ENCODE peak calls at places on chromosome 13, in nine cellular contexts. One of them, this sample, is unnamed.

GRCh38 chr13:114055766-114056165 is 76.7 kb downstream of the RASA3 start:
- DNase-seq in IMR-90: no peak
- DNase-seq in cardiac muscle cell: no peak
- DNase-seq in GM23338: no peak
- DNase-seq in cardiac fibroblast: no peak
- DNase-seq in HL-60: no peak
- DNase-seq in thoracic aorta: no peak
- DNase-seq in mucosa of descending colon: no peak
- DNase-seq in tibial nerve: no peak
- DNase-seq in this sample: no peak

GRCh38 chr13:113122571-113123225 is at the start of gene F10:
- DNase-seq in IMR-90: peak
- DNase-seq in cardiac muscle cell: peak
- DNase-seq in GM23338: peak
- DNase-seq in cardiac fibroblast: peak
- DNase-seq in HL-60: no peak
- DNase-seq in thoracic aorta: no peak
- DNase-seq in mucosa of descending colon: peak
- DNase-seq in tibial nerve: peak
- DNase-seq in this sample: no peak

GRCh38 chr13:38656699-38657098 is 30.2 kb upstream of the FREM2 start:
- DNase-seq in IMR-90: no peak
- DNase-seq in cardiac muscle cell: no peak
- DNase-seq in GM23338: no peak
- DNase-seq in cardiac fibroblast: no peak
- DNase-seq in HL-60: no peak
- DNase-seq in thoracic aorta: no peak
- DNase-seq in mucosa of descending colon: no peak
- DNase-seq in tibial nerve: no peak
- DNase-seq in this sample: no peak

GRCh38 chr13:42970824-42971669 is 21.0 kb downstream of the EPSTI1 start:
- DNase-seq in IMR-90: peak
- DNase-seq in cardiac muscle cell: peak
- DNase-seq in GM23338: peak
- DNase-seq in cardiac fibroblast: peak
- DNase-seq in HL-60: peak
- DNase-seq in thoracic aorta: no peak
- DNase-seq in mucosa of descending colon: no peak
- DNase-seq in tibial nerve: no peak
- DNase-seq in this sample: no peak

GRCh38 chr13:99218969-99219368 is 18.3 kb downstream of the UBAC2 start:
- DNase-seq in IMR-90: no peak
- DNase-seq in cardiac muscle cell: no peak
- DNase-seq in GM23338: no peak
- DNase-seq in cardiac fibroblast: no peak
- DNase-seq in HL-60: no peak
- DNase-seq in thoracic aorta: no peak
- DNase-seq in mucosa of descending colon: no peak
- DNase-seq in tibial nerve: no peak
- DNase-seq in this sample: no peak

GRCh38 chr13:44045179-44045562 is 165.5 kb downstream of the LACC1 start:
- DNase-seq in IMR-90: no peak
- DNase-seq in cardiac muscle cell: no peak
- DNase-seq in GM23338: no peak
- DNase-seq in cardiac fibroblast: no peak
- DNase-seq in HL-60: no peak
- DNase-seq in thoracic aorta: no peak
- DNase-seq in mucosa of descending colon: no peak
- DNase-seq in tibial nerve: no peak
- DNase-seq in this sample: no peak

GRCh38 chr13:73657821-73658540 is 476.2 kb downstream of the KLF12 start:
- DNase-seq in IMR-90: no peak
- DNase-seq in cardiac muscle cell: no peak
- DNase-seq in GM23338: no peak
- DNase-seq in cardiac fibroblast: peak
- DNase-seq in HL-60: no peak
- DNase-seq in thoracic aorta: peak
- DNase-seq in mucosa of descending colon: no peak
- DNase-seq in tibial nerve: no peak
- DNase-seq in this sample: no peak

GRCh38 chr13:92535222-92536006 is 691.2 kb upstream of the GPC6 start:
- DNase-seq in IMR-90: no peak
- DNase-seq in cardiac muscle cell: no peak
- DNase-seq in GM23338: no peak
- DNase-seq in cardiac fibroblast: no peak
- DNase-seq in HL-60: no peak
- DNase-seq in thoracic aorta: no peak
- DNase-seq in mucosa of descending colon: no peak
- DNase-seq in tibial nerve: no peak
- DNase-seq in this sample: no peak

GRCh38 chr13:110618167-110618566 is 2.8 kb downstream of the NAXD start:
- DNase-seq in IMR-90: no peak
- DNase-seq in cardiac muscle cell: no peak
- DNase-seq in GM23338: no peak
- DNase-seq in cardiac fibroblast: no peak
- DNase-seq in HL-60: no peak
- DNase-seq in thoracic aorta: no peak
- DNase-seq in mucosa of descending colon: no peak
- DNase-seq in tibial nerve: no peak
- DNase-seq in this sample: no peak

GRCh38 chr13:110616103-110617101 is 1.1 kb downstream of the NAXD start:
- DNase-seq in IMR-90: peak
- DNase-seq in cardiac muscle cell: no peak
- DNase-seq in GM23338: peak
- DNase-seq in cardiac fibroblast: peak
- DNase-seq in HL-60: no peak
- DNase-seq in thoracic aorta: peak
- DNase-seq in mucosa of descending colon: peak
- DNase-seq in tibial nerve: no peak
- DNase-seq in this sample: peak

GRCh38 chr13:110615005-110615321 is 382 bp upstream of the NAXD start:
- DNase-seq in IMR-90: no peak
- DNase-seq in cardiac muscle cell: no peak
- DNase-seq in GM23338: no peak
- DNase-seq in cardiac fibroblast: no peak
- DNase-seq in HL-60: no peak
- DNase-seq in thoracic aorta: no peak
- DNase-seq in mucosa of descending colon: no peak
- DNase-seq in tibial nerve: no peak
- DNase-seq in this sample: peak

GRCh38 chr13:110617326-110618072 is 2.2 kb downstream of the NAXD start:
- DNase-seq in IMR-90: peak
- DNase-seq in cardiac muscle cell: no peak
- DNase-seq in GM23338: peak
- DNase-seq in cardiac fibroblast: peak
- DNase-seq in HL-60: no peak
- DNase-seq in thoracic aorta: no peak
- DNase-seq in mucosa of descending colon: no peak
- DNase-seq in tibial nerve: no peak
- DNase-seq in this sample: no peak

DNA sequence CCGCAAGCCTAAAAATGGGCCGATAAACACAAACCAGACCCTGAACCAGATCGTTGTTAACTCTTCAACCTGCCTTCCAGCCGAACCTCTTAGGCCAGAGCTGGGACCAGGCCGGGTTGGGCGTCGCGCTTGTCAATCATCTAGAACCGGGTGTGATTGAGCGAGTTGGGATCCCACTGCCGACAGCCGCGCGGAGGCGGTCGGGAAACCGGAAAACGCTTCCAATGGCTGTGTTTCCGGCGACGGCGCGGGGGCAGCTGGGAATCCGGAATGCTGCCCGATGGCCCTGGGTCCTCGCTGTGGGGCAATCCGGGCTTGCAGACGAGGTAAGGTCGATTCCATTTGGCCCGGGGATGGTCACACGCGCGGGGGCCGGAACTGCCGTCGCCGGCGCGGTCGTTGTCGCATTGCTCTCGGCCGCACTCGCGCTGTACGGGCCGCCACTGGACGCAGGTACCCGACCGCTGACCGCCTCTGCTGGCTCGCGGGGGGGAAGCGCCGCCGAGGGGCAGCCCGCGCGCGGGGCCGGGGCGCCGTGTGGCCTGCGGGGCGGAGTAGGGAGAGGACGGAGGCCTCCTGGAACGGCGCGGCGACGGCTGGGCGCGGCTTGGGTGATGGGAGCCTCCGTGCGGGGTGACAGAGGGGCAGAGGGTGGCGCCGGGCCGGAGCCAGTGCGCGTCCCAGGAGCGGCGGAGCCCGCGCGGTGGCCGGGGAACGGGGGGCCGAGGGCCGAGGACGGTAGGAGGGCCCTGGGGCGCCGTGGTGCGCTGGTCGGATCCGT is at the start of gene NAXD:
- DNase-seq in IMR-90: peak
- DNase-seq in cardiac muscle cell: peak
- DNase-seq in GM23338: peak
- DNase-seq in cardiac fibroblast: peak
- DNase-seq in HL-60: peak
- DNase-seq in thoracic aorta: peak
- DNase-seq in mucosa of descending colon: peak
- DNase-seq in tibial nerve: peak
- DNase-seq in this sample: peak
- TF ChIP-seq CTCF in IMR-90: no peak
- TF ChIP-seq CTCF in cardiac muscle cell: no peak
- TF ChIP-seq CTCF in GM23338: no peak
- TF ChIP-seq CTCF in cardiac fibroblast: no peak
- TF ChIP-seq CTCF in HL-60: no peak
- TF ChIP-seq CTCF in thoracic aorta: no peak
- TF ChIP-seq CTCF in mucosa of descending colon: no peak
- TF ChIP-seq CTCF in tibial nerve: no peak
- TF ChIP-seq CTCF in this sample: no peak

GRCh38 chr13:110560606-110561334 is 752 bp downstream of the RAB20 start:
- DNase-seq in IMR-90: no peak
- DNase-seq in cardiac muscle cell: peak
- DNase-seq in GM23338: peak
- DNase-seq in cardiac fibroblast: peak
- DNase-seq in HL-60: no peak
- DNase-seq in thoracic aorta: no peak
- DNase-seq in mucosa of descending colon: peak
- DNase-seq in tibial nerve: no peak
- DNase-seq in this sample: no peak

GRCh38 chr13:110557610-110558305 is 3.8 kb downstream of the RAB20 start:
- DNase-seq in IMR-90: no peak
- DNase-seq in cardiac muscle cell: no peak
- DNase-seq in GM23338: no peak
- DNase-seq in cardiac fibroblast: no peak
- DNase-seq in HL-60: no peak
- DNase-seq in thoracic aorta: no peak
- DNase-seq in mucosa of descending colon: no peak
- DNase-seq in tibial nerve: no peak
- DNase-seq in this sample: no peak

GRCh38 chr13:110561335-110562033 is at the start of gene RAB20:
- DNase-seq in IMR-90: peak
- DNase-seq in cardiac muscle cell: peak
- DNase-seq in GM23338: peak
- DNase-seq in cardiac fibroblast: peak
- DNase-seq in HL-60: peak
- DNase-seq in thoracic aorta: peak
- DNase-seq in mucosa of descending colon: peak
- DNase-seq in tibial nerve: peak
- DNase-seq in this sample: peak

GRCh38 chr13:110559986-110560385 is 1.5 kb downstream of the RAB20 start:
- DNase-seq in IMR-90: no peak
- DNase-seq in cardiac muscle cell: no peak
- DNase-seq in GM23338: no peak
- DNase-seq in cardiac fibroblast: no peak
- DNase-seq in HL-60: no peak
- DNase-seq in thoracic aorta: no peak
- DNase-seq in mucosa of descending colon: no peak
- DNase-seq in tibial nerve: no peak
- DNase-seq in this sample: no peak

GRCh38 chr13:110559429-110559943 is 2.0 kb downstream of the RAB20 start:
- DNase-seq in IMR-90: peak
- DNase-seq in cardiac muscle cell: peak
- DNase-seq in GM23338: no peak
- DNase-seq in cardiac fibroblast: peak
- DNase-seq in HL-60: no peak
- DNase-seq in thoracic aorta: no peak
- DNase-seq in mucosa of descending colon: peak
- DNase-seq in tibial nerve: no peak
- DNase-seq in this sample: no peak
- H3K4me3 ChIP-seq in IMR-90: peak
- H3K4me3 ChIP-seq in cardiac muscle cell: no peak
- H3K4me3 ChIP-seq in GM23338: peak
- H3K4me3 ChIP-seq in cardiac fibroblast: peak
- H3K4me3 ChIP-seq in HL-60: no peak
- H3K4me3 ChIP-seq in thoracic aorta: peak
- H3K4me3 ChIP-seq in mucosa of descending colon: no peak
- H3K4me3 ChIP-seq in tibial nerve: peak
- H3K4me3 ChIP-seq in this sample: no peak

GRCh38 chr13:33262069-33262487 is 23.5 kb downstream of the STARD13 start:
- DNase-seq in IMR-90: peak
- DNase-seq in cardiac muscle cell: no peak
- DNase-seq in GM23338: no peak
- DNase-seq in cardiac fibroblast: peak
- DNase-seq in HL-60: no peak
- DNase-seq in thoracic aorta: no peak
- DNase-seq in mucosa of descending colon: peak
- DNase-seq in tibial nerve: no peak
- DNase-seq in this sample: no peak

GRCh38 chr13:33259296-33259695 is 26.3 kb downstream of the STARD13 start:
- DNase-seq in IMR-90: no peak
- DNase-seq in cardiac muscle cell: no peak
- DNase-seq in GM23338: peak
- DNase-seq in cardiac fibroblast: no peak
- DNase-seq in HL-60: no peak
- DNase-seq in thoracic aorta: no peak
- DNase-seq in mucosa of descending colon: no peak
- DNase-seq in tibial nerve: no peak
- DNase-seq in this sample: no peak

GRCh38 chr13:33258437-33259193 is 26.9 kb downstream of the STARD13 start:
- DNase-seq in IMR-90: peak
- DNase-seq in cardiac muscle cell: no peak
- DNase-seq in GM23338: no peak
- DNase-seq in cardiac fibroblast: peak
- DNase-seq in HL-60: no peak
- DNase-seq in thoracic aorta: no peak
- DNase-seq in mucosa of descending colon: no peak
- DNase-seq in tibial nerve: no peak
- DNase-seq in this sample: no peak

GRCh38 chr13:33261426-33262068 is 24.0 kb downstream of the STARD13 start:
- DNase-seq in IMR-90: peak
- DNase-seq in cardiac muscle cell: no peak
- DNase-seq in GM23338: no peak
- DNase-seq in cardiac fibroblast: no peak
- DNase-seq in HL-60: no peak
- DNase-seq in thoracic aorta: no peak
- DNase-seq in mucosa of descending colon: no peak
- DNase-seq in tibial nerve: no peak
- DNase-seq in this sample: no peak

DNA sequence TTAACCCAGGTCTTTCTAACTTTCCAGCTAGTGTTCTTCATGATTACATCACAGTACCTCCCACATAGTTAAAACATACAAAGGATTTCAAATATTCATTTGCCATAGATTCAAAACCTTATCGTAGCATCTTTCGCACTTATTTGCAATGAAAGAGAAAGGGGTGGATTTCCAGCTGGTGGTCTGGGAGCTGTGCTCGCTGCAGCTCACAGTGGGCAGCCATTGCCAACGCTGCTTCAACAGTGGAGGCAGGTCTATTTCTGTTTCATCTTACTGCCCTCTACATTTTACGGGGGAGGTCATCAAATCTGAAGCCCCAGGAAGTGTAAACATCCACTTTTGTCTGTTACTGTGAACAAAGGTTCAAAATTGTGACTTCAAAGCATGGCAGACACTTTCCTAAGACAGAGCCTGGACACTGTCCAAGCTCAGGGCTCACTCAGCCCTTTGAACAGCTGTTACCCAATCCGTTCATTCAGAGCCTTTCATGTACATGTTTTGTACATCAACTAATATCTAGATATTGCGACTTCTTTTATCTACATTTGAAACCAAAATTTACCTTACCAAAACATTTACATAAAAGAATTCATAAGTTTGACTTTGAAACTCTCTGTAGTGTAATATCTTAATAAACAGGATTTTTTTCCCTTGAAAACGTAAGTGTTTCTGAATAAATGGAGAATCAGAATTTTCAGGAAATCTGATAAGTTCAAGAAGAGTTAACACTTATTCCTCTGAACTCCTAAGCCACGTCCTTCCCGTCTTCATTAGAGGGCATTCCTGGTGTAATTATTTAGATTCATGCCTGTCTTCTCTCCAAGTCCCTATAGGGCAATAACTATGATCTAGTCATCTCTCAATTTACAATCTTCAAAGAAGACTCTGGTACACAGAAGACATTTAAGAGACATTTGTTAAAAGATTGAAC is 25.1 kb downstream of the STARD13 start:
- DNase-seq in IMR-90: peak
- DNase-seq in cardiac muscle cell: peak
- DNase-seq in GM23338: no peak
- DNase-seq in cardiac fibroblast: peak
- DNase-seq in HL-60: no peak
- DNase-seq in thoracic aorta: no peak
- DNase-seq in mucosa of descending colon: no peak
- DNase-seq in tibial nerve: no peak
- DNase-seq in this sample: no peak
- TF ChIP-seq CTCF in IMR-90: no peak
- TF ChIP-seq CTCF in cardiac muscle cell: no peak
- TF ChIP-seq CTCF in GM23338: no peak
- TF ChIP-seq CTCF in cardiac fibroblast: no peak
- TF ChIP-seq CTCF in HL-60: no peak
- TF ChIP-seq CTCF in thoracic aorta: no peak
- TF ChIP-seq CTCF in mucosa of descending colon: no peak
- TF ChIP-seq CTCF in tibial nerve: no peak
- TF ChIP-seq CTCF in this sample: no peak

DNA sequence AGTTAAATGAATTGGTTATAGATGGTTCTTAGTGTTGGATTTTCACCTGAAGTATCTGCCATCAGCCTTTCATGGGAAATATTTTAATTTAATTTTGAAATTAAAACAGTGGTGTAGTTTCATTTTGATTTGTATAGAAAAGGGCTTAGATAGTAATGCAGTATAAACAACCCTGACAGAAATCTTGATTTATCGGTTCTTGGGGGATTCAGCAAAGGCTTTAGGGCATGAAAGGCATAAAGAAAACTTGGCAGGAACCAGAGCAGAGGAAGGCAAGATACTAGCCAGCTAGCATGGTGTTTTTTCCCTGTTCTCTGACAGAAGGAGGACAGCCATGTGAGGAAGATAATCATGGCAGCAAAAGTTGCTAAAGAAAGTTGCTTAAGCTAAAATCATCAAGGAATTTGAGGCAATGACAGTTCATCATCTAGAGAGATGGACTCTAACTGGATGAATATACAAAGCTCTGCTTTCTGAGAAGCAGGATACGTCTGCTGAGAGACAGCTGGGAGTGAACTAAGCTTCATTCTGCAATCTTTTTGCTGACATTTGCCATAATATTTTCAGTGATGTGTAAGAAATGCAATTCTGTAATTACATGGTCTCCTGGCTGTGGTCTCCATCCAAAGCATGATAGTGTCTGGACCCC is 294.1 kb downstream of the KCNRG start:
- DNase-seq in IMR-90: no peak
- DNase-seq in cardiac muscle cell: no peak
- DNase-seq in GM23338: no peak
- DNase-seq in cardiac fibroblast: no peak
- DNase-seq in HL-60: no peak
- DNase-seq in thoracic aorta: no peak
- DNase-seq in mucosa of descending colon: no peak
- DNase-seq in tibial nerve: no peak
- DNase-seq in this sample: no peak
- H3K4me3 ChIP-seq in IMR-90: no peak
- H3K4me3 ChIP-seq in cardiac muscle cell: no peak
- H3K4me3 ChIP-seq in GM23338: no peak
- H3K4me3 ChIP-seq in cardiac fibroblast: no peak
- H3K4me3 ChIP-seq in HL-60: no peak
- H3K4me3 ChIP-seq in thoracic aorta: no peak
- H3K4me3 ChIP-seq in mucosa of descending colon: no peak
- H3K4me3 ChIP-seq in tibial nerve: no peak
- H3K4me3 ChIP-seq in this sample: no peak

This sample was measured in GM06990.